ENCODE peak calls at places on chromosomes 3 and 15, in four cellular contexts. One of them, this sample, is unnamed.

GRCh38 chr3:41769106-41769505 is 192.8 kb downstream of the ULK4 start:
- DNase-seq in AG09319: no peak
- DNase-seq in ovary: no peak
- DNase-seq in psoas muscle: no peak
- DNase-seq in this sample: no peak

GRCh38 chr3:63395960-63396359 is 117.9 kb downstream of the SYNPR start:
- DNase-seq in psoas muscle: no peak
- DNase-seq in ovary: no peak
- DNase-seq in AG09319: no peak
- DNase-seq in this sample: no peak

GRCh38 chr15:82105458-82106205 is 59.8 kb upstream of the MEX3B start:
- DNase-seq in AG09319: peak
- DNase-seq in psoas muscle: no peak
- DNase-seq in ovary: no peak
- DNase-seq in this sample: no peak

GRCh38 chr3:186802701-186803100 is 3.6 kb downstream of the RFC4 start:
- DNase-seq in psoas muscle: no peak
- DNase-seq in AG09319: no peak
- DNase-seq in ovary: no peak
- DNase-seq in this sample: no peak

GRCh38 chr3:35664460-35664919 is 25.2 kb downstream of the ARPP21 start:
- DNase-seq in AG09319: no peak
- DNase-seq in psoas muscle: peak
- DNase-seq in ovary: peak
- DNase-seq in this sample: no peak

GRCh38 chr3:191235331-191236314 is 36.6 kb downstream of the OSTN start:
- DNase-seq in AG09319: no peak
- DNase-seq in ovary: no peak
- DNase-seq in psoas muscle: no peak
- DNase-seq in this sample: no peak

GRCh38 chr3:17672506-17672905 is 69.9 kb downstream of the TBC1D5 start:
- DNase-seq in psoas muscle: no peak
- DNase-seq in AG09319: peak
- DNase-seq in ovary: no peak
- DNase-seq in this sample: no peak

GRCh38 chr3:50815844-50816243 is 141.1 kb downstream of the DOCK3 start:
- DNase-seq in AG09319: no peak
- DNase-seq in ovary: no peak
- DNase-seq in psoas muscle: no peak
- DNase-seq in this sample: no peak

GRCh38 chr3:129486057-129487035 is 42.1 kb upstream of the RHO start:
- DNase-seq in psoas muscle: no peak
- DNase-seq in ovary: no peak
- DNase-seq in AG09319: peak
- DNase-seq in this sample: no peak

GRCh38 chr3:197001972-197002700 is 27.5 kb downstream of the MELTF start:
- DNase-seq in psoas muscle: peak
- DNase-seq in AG09319: no peak
- DNase-seq in ovary: peak
- DNase-seq in this sample: no peak

GRCh38 chr3:116566478-116566960 is 121.2 kb upstream of the LSAMP start:
- DNase-seq in ovary: no peak
- DNase-seq in AG09319: no peak
- DNase-seq in psoas muscle: no peak
- DNase-seq in this sample: no peak

GRCh38 chr15:65110676-65111292 is 4.2 kb downstream of the UBAP1L start:
- DNase-seq in psoas muscle: no peak
- DNase-seq in ovary: peak
- DNase-seq in AG09319: no peak
- DNase-seq in this sample: peak

GRCh38 chr3:129014148-129014547 is 13.0 kb downstream of the EFCC1 start:
- DNase-seq in ovary: no peak
- DNase-seq in AG09319: no peak
- DNase-seq in psoas muscle: no peak
- DNase-seq in this sample: no peak

GRCh38 chr15:82548700-82549099 is 8.4 kb upstream of the RPS17 start:
- DNase-seq in psoas muscle: no peak
- DNase-seq in AG09319: no peak
- DNase-seq in ovary: no peak
- DNase-seq in this sample: no peak

GRCh38 chr3:149706905-149707304 is 45.4 kb downstream of the COMMD2 start:
- DNase-seq in psoas muscle: no peak
- DNase-seq in ovary: no peak
- DNase-seq in AG09319: no peak
- DNase-seq in this sample: no peak

DNA sequence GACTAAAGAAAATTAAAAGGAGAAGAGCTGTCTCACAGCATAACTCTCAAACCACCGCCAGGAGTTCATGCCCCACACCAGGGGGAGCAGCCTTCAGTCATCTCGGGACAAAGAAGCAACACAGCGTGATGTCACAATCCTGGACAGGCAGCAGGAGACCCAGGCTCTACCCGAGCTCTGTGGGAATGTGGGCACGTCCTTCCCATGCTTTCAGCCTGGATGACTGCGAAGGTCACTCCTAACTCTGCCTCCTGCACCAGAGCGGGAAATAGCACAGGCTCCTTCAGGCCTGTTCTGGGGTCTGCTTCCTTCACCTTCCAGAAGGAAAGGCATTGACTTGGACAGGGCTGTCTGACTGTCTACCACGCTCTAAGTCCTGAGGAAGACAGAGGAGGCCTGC is 31.3 kb downstream of the NOX5 start:
- DNase-seq in psoas muscle: no peak
- DNase-seq in ovary: no peak
- DNase-seq in AG09319: no peak
- DNase-seq in this sample: no peak
- TF ChIP-seq CTCF in psoas muscle: no peak
- TF ChIP-seq CTCF in ovary: no peak
- TF ChIP-seq CTCF in AG09319: peak
- TF ChIP-seq CTCF in this sample: no peak

GRCh38 chr3:143652118-143652517 is 196.2 kb downstream of the SLC9A9 start:
- DNase-seq in psoas muscle: no peak
- DNase-seq in ovary: no peak
- DNase-seq in AG09319: no peak
- DNase-seq in this sample: no peak

GRCh38 chr3:143650120-143650519 is 198.1 kb downstream of the SLC9A9 start:
- DNase-seq in AG09319: no peak
- DNase-seq in psoas muscle: no peak
- DNase-seq in ovary: no peak
- DNase-seq in this sample: no peak

GRCh38 chr3:143650827-143651226 is 197.4 kb downstream of the SLC9A9 start:
- DNase-seq in psoas muscle: no peak
- DNase-seq in AG09319: no peak
- DNase-seq in ovary: no peak
- DNase-seq in this sample: no peak

GRCh38 chr3:143648218-143648617 is 200.1 kb downstream of the SLC9A9 start:
- DNase-seq in ovary: no peak
- DNase-seq in AG09319: no peak
- DNase-seq in psoas muscle: no peak
- DNase-seq in this sample: no peak

DNA sequence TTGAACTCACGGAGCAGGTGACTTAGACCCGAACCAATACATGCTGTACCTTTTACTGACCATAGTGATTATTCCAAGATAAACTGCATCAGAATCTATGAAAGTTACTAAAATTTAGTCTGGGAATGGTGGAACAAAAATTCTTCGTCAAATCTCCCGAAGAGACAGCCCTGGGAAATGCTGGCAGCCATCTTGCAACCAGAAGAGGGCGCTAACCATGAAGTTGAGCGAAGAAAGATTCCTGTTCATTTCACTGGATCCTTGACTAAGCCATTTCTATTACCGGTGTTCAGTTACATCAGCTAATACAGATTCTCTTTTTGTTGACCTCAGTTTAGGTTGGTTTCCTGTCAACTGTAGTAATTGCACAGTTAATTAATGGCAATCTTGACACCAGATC is 199.6 kb downstream of the SLC9A9 start:
- DNase-seq in psoas muscle: no peak
- DNase-seq in ovary: no peak
- DNase-seq in AG09319: no peak
- DNase-seq in this sample: no peak
- TF ChIP-seq CTCF in psoas muscle: no peak
- TF ChIP-seq CTCF in ovary: no peak
- TF ChIP-seq CTCF in AG09319: peak
- TF ChIP-seq CTCF in this sample: peak

DNA sequence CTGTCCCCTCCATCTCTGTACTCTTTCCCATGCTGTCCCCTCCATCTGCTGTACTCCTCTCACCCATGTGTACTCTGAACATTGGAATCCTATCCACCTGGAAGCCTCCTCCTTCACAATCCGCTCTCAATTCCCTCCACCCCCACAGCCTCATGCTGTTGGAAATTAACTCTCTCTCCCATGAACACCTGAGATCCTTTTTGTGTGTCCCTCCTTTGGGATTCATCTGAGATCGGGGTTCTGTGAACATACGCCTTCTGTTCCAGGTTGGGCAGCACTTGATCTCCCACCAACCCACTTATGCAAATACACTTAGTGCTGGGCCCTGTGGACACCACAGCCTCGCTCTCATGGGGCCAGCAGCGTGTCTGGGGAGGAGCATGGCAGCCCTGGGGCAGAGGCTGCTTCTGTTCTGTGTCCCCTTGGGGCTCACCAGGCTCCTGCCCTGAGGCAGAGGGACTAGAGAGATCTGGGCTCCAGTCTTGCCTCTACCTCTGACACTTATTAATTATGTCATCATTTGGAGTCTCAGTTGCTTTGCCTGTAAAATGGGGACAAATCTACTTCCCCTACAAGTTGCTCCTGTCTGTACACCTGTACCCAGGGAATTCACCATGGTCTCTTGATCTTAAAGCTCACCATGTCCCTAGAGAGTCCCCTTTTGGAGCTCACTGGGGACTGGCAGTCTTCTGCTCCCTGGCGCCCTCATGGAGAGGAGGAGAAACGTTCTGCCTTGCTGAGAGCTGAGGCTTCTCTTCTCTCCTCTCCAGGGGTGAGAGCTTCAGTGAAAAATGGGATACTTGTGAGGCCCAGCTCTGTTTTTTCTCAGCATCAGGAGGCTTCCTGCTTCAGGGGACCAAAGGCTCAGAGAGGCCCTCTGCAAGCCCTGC is 42.7 kb downstream of the ITGA11 start:
- DNase-seq in psoas muscle: no peak
- DNase-seq in AG09319: no peak
- DNase-seq in ovary: peak
- DNase-seq in this sample: no peak
- TF ChIP-seq CTCF in psoas muscle: no peak
- TF ChIP-seq CTCF in AG09319: no peak
- TF ChIP-seq CTCF in ovary: no peak
- TF ChIP-seq CTCF in this sample: no peak

GRCh38 chr3:98763076-98763475 is at the start of gene ST3GAL6:
- DNase-seq in AG09319: no peak
- DNase-seq in ovary: no peak
- DNase-seq in psoas muscle: no peak
- DNase-seq in this sample: no peak

GRCh38 chr3:98764692-98765002 is 1.5 kb downstream of the ST3GAL6 start:
- DNase-seq in ovary: no peak
- DNase-seq in psoas muscle: no peak
- DNase-seq in AG09319: no peak
- DNase-seq in this sample: no peak

GRCh38 chr3:98765721-98766120 is 2.6 kb downstream of the ST3GAL6 start:
- DNase-seq in psoas muscle: no peak
- DNase-seq in ovary: no peak
- DNase-seq in AG09319: no peak
- DNase-seq in this sample: no peak

GRCh38 chr3:98761656-98762229 is 1.4 kb upstream of the ST3GAL6 start:
- DNase-seq in ovary: no peak
- DNase-seq in psoas muscle: no peak
- DNase-seq in AG09319: no peak
- DNase-seq in this sample: no peak

GRCh38 chr3:98763814-98764691 is 913 bp downstream of the ST3GAL6 start:
- DNase-seq in psoas muscle: no peak
- DNase-seq in AG09319: no peak
- DNase-seq in ovary: no peak
- DNase-seq in this sample: no peak
- TF ChIP-seq CTCF in psoas muscle: no peak
- TF ChIP-seq CTCF in AG09319: no peak
- TF ChIP-seq CTCF in ovary: no peak
- TF ChIP-seq CTCF in this sample: no peak

GRCh38 chr15:80982205-80982604 is 7.4 kb downstream of the MESD start:
- DNase-seq in AG09319: no peak
- DNase-seq in ovary: no peak
- DNase-seq in psoas muscle: no peak
- DNase-seq in this sample: no peak
- TF ChIP-seq CTCF in AG09319: no peak
- TF ChIP-seq CTCF in ovary: no peak
- TF ChIP-seq CTCF in psoas muscle: no peak
- TF ChIP-seq CTCF in this sample: no peak

GRCh38 chr3:37991109-37991508 is 523 bp downstream of the VILL start:
- DNase-seq in ovary: no peak
- DNase-seq in AG09319: no peak
- DNase-seq in psoas muscle: no peak
- DNase-seq in this sample: no peak
- TF ChIP-seq CTCF in ovary: no peak
- TF ChIP-seq CTCF in AG09319: no peak
- TF ChIP-seq CTCF in psoas muscle: no peak
- TF ChIP-seq CTCF in this sample: no peak

GRCh38 chr15:73054417-73054963 is 2.2 kb downstream of the NEO1 start:
- DNase-seq in ovary: no peak
- DNase-seq in AG09319: no peak
- DNase-seq in psoas muscle: no peak
- DNase-seq in this sample: no peak

GRCh38 chr15:73051402-73051810 is 857 bp upstream of the NEO1 start:
- DNase-seq in psoas muscle: peak
- DNase-seq in AG09319: no peak
- DNase-seq in ovary: peak
- DNase-seq in this sample: no peak

GRCh38 chr15:73051811-73052678 is at the start of gene NEO1:
- DNase-seq in psoas muscle: peak
- DNase-seq in ovary: peak
- DNase-seq in AG09319: peak
- DNase-seq in this sample: no peak

GRCh38 chr15:73053398-73053723 is 1.1 kb downstream of the NEO1 start:
- DNase-seq in AG09319: no peak
- DNase-seq in psoas muscle: no peak
- DNase-seq in ovary: no peak
- DNase-seq in this sample: no peak

DNA sequence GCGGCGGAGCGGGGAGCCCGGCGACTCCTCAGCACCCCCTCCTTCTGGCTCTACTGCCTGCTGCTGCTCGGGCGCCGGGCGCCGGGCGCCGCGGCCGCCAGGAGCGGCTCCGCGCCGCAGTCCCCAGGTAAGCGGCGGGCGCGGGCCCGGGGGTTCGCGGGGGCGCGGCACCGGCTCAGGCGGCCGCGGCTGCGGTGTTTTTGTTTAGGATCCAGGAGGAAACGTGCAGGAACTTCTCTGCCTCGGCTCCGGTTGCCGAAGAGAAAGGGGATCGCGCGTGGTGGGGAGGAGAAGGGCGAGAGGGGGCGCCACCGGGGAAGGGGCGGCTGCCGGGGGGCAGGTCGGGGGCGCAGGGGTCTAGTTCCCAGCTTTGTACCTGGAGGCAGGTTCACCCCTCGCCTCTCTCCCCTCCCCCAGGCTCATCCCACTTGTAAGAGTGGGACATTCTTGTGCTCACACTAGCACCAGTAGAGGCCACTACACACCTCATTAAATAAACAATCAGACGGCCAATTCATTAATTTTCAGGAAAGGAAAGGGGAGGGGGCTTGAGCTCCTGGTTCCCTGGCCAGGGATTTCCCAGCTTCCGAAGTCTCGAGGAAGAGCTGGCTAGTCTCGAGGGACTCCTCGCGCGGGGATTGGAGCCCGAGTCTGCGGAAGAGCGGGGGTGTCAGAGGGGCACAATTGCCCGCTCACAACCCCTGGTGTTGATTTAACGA is 575 bp downstream of the NEO1 start:
- DNase-seq in AG09319: no peak
- DNase-seq in ovary: peak
- DNase-seq in psoas muscle: peak
- DNase-seq in this sample: no peak
- TF ChIP-seq CTCF in AG09319: peak
- TF ChIP-seq CTCF in ovary: no peak
- TF ChIP-seq CTCF in psoas muscle: peak
- TF ChIP-seq CTCF in this sample: peak